ENCODE peak calls at places on chromosomes 5 and 9, in five cellular contexts. U is endothelial cell; L is stimulated activated CD4-positive, alpha-beta T cell treated with anti-CD3 and anti-CD28 coated beads, Interleukin-2, amount 100 ng/mL, for 48 hours; A is A673; K is NCI-H1105 treated with DMSO at 0.1 percent for 48 hours. S is an unnamed sample.

GRCh38 chr5:105726093-105726492 is 1944.6 kb downstream of the EFNA5 start:
- DNase-seq in U (no peak), A (no peak), K (no peak), L (no peak), S (no peak)

GRCh38 chr9:33464045-33464636 is 9.6 kb downstream of the NOL6 start:
- DNase-seq in U (no peak), L (no peak), K (no peak), A (no peak), S (no peak)

GRCh38 chr9:136285501-136286358 is 18.2 kb downstream of the CCDC187 start:
- DNase-seq in K (no peak), L (no peak), A (no peak), U (no peak), S (no peak)

GRCh38 chr9:715743-716400 is 125.6 kb upstream of the DMRT1 start:
- DNase-seq in A (no peak), K (no peak), L (no peak), U (no peak), S (no peak)

GRCh38 chr5:149474198-149474597 is 77.0 kb downstream of the CSNK1A1 start:
- DNase-seq in L (no peak), K (no peak), A (no peak), U (no peak), S (no peak)

GRCh38 chr5:141841376-141841775 is 36.8 kb downstream of the PCDH1 start:
- DNase-seq in A (no peak), K (peak), U (no peak), L (no peak), S (no peak)

GRCh38 chr9:124180557-124180956 is 77.2 kb upstream of the NEK6 start:
- DNase-seq in L (no peak), U (no peak), A (peak), K (peak), S (peak)

GRCh38 chr5:40223884-40224402 is 455.8 kb upstream of the PTGER4 start:
- DNase-seq in U (no peak), A (peak), L (peak), K (no peak), S (no peak)

GRCh38 chr9:85900504-85901201 is 40.3 kb upstream of the NAA35 start:
- DNase-seq in A (peak), K (no peak), L (peak), U (peak), S (no peak)